ENCODE peak calls at places on chromosomes 7 and 10, in seven cellular contexts. K, Q, V, P, T, L and E are unnamed samples.

GRCh38 chr7:18607025-18607424 is 111.5 kb downstream of the HDAC9 start:
- DNase-seq in P (peak; percentile 68), T (no peak), L (no peak), K (peak; percentile 7), V (no peak), Q (no peak), E (peak; percentile 11)

GRCh38 chr7:81690688-81691087 is 79.2 kb downstream of the HGF start:
- DNase-seq in P (no peak), K (no peak), T (no peak), Q (no peak), V (no peak), L (no peak), E (no peak)

GRCh38 chr7:101410743-101411476 is 48.2 kb downstream of the COL26A1 start:
- DNase-seq in V (no peak), L (peak; percentile 51), T (peak; percentile 42), P (peak; percentile 33), K (peak; percentile 18), Q (peak; percentile 19), E (no peak)

GRCh38 chr10:123398180-123398591 is 244.0 kb downstream of the BUB3 start:
- DNase-seq in Q (peak; percentile 18), L (no peak), K (no peak), T (no peak), P (no peak), V (no peak), E (no peak)

GRCh38 chr7:120170849-120171248 is 102.1 kb upstream of the KCND2 start:
- DNase-seq in V (no peak), K (peak; percentile 8), P (no peak), Q (no peak), L (no peak), T (no peak), E (no peak)

GRCh38 chr7:92051655-92052054 is 82.6 kb downstream of the CYP51A1 start:
- DNase-seq in T (no peak), K (no peak), V (no peak), P (no peak), Q (no peak), L (no peak), E (no peak)

GRCh38 chr7:96122746-96123145 is 199.2 kb downstream of the SLC25A13 start:
- DNase-seq in Q (no peak), K (no peak), L (no peak), P (no peak), T (no peak), V (no peak), E (peak; percentile 28)

GRCh38 chr7:2477447-2478386 is 1.5 kb upstream of the GRIFIN start:
- DNase-seq in P (peak; percentile 57), T (peak; percentile 63), L (peak; percentile 53), V (no peak), K (peak; percentile 60), Q (peak; percentile 74), E (peak; percentile 59)

GRCh38 chr10:102113261-102113955 is 6.8 kb downstream of the LDB1 start:
- DNase-seq in L (no peak), K (no peak), T (no peak), V (peak; percentile 59), P (no peak), Q (no peak), E (no peak)

GRCh38 chr10:67780759-67781538 is 57.0 kb downstream of the DNAJC12 start:
- DNase-seq in K (no peak), T (no peak), P (no peak), L (no peak), Q (no peak), V (no peak), E (no peak)

GRCh38 chr10:88693392-88694020 is 12.5 kb upstream of the LIPK start:
- DNase-seq in P (peak; percentile 39), Q (no peak), V (no peak), T (no peak), L (peak; percentile 16), K (peak; percentile 43), E (peak; percentile 8)

GRCh38 chr7:81687062-81687461 is 82.8 kb downstream of the HGF start:
- DNase-seq in T (no peak), V (no peak), K (no peak), P (peak; percentile 33), Q (no peak), L (no peak), E (no peak)

GRCh38 chr10:48938990-48939536 is 577 bp downstream of the LRRC18 start:
- DNase-seq in T (no peak), V (no peak), K (no peak), Q (no peak), P (no peak), L (no peak), E (no peak)

GRCh38 chr10:28595618-28596017 is 62.7 kb downstream of the WAC start:
- DNase-seq in K (peak; percentile 49), V (no peak), Q (no peak), L (no peak), T (no peak), P (peak; percentile 60), E (peak; percentile 74)

GRCh38 chr10:30158325-30158960 is 99.1 kb upstream of the JCAD start:
- DNase-seq in Q (no peak), P (peak; percentile 27), T (no peak), L (no peak), K (peak; percentile 28), V (no peak), E (no peak)

GRCh38 chr7:24477807-24478655 is 95.2 kb upstream of the PALS2 start:
- DNase-seq in T (no peak), L (peak; percentile 75), P (peak; percentile 95), V (peak; percentile 27), Q (no peak), K (peak; percentile 83), E (peak; percentile 70)

GRCh38 chr10:63977329-63977923 is 456.2 kb downstream of the REEP3 start:
- DNase-seq in T (no peak), L (peak; percentile 60), P (peak; percentile 54), Q (peak; percentile 23), V (no peak), K (peak; percentile 52), E (peak; percentile 34)

GRCh38 chr10:24333736-24334135 is 124.8 kb downstream of the KIAA1217 start:
- DNase-seq in L (no peak), V (no peak), K (peak; percentile 55), T (no peak), P (peak; percentile 92), Q (no peak), E (peak; percentile 75)

GRCh38 chr7:108109216-108109908 is 20.8 kb downstream of the LAMB4 start:
- DNase-seq in V (no peak), K (peak; percentile 36), P (peak; percentile 36), Q (peak; percentile 16), L (peak; percentile 48), T (no peak), E (no peak)

GRCh38 chr7:5270788-5271187 is 12.0 kb upstream of the SLC29A4 start:
- DNase-seq in V (no peak), L (no peak), P (no peak), T (no peak), Q (no peak), K (no peak), E (no peak)

GRCh38 chr10:93463723-93464511 is 18.2 kb downstream of the MYOF start:
- DNase-seq in V (no peak), T (peak; percentile 59), K (peak; percentile 84), Q (peak; percentile 37), L (peak; percentile 70), P (peak; percentile 91), E (peak; percentile 86)

DNA sequence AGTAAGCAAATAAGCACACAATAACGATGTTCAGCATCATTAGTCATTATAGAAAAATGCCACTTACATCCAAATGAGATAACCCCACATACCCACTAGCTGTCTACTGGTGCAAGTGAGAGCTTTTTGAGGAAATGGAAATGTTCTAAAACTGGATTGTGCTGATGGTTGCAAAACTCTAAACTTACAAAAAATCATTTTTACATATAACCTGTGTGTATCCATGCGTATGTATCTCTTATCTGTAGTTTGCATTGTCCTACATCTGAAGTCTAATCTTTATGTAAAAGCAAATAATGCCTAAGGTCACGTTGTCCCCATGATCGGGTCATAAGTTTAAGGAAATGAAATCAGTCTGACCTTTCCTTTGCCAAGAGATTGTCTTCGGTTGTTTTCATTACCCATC is 81.6 kb upstream of the DNAJB6 start:
- DNase-seq in V (no peak), P (peak; percentile 49), K (peak; percentile 50), Q (no peak), L (no peak), T (no peak), E (no peak)
- TF ChIP-seq CTCF in V (no peak), P (no peak), K (no peak), Q (no peak), L (no peak), T (no peak), E (no peak)

GRCh38 chr7:31814187-31814586 is 127.2 kb downstream of the PPP1R17 start:
- DNase-seq in T (no peak), Q (no peak), V (no peak), L (peak; percentile 53), P (peak; percentile 16), K (peak; percentile 22), E (no peak)
- TF ChIP-seq CTCF in T (peak; percentile 14), Q (peak; percentile 15), V (no peak), L (peak; percentile 48), P (peak; percentile 30), K (peak; percentile 19), E (peak; percentile 34)

GRCh38 chr10:91042069-91042468 is 121.2 kb upstream of the ANKRD1 start:
- DNase-seq in Q (no peak), K (no peak), L (no peak), T (no peak), V (no peak), P (no peak), E (no peak)

GRCh38 chr10:91046891-91047290 is 126.0 kb upstream of the ANKRD1 start:
- DNase-seq in L (no peak), T (no peak), P (no peak), Q (no peak), K (no peak), V (no peak), E (no peak)

GRCh38 chr10:91040343-91040742 is 119.5 kb upstream of the ANKRD1 start:
- DNase-seq in K (no peak), V (no peak), L (no peak), P (no peak), Q (no peak), T (no peak), E (no peak)

GRCh38 chr10:91048380-91048779 is 127.5 kb upstream of the ANKRD1 start:
- DNase-seq in V (no peak), K (no peak), P (no peak), Q (no peak), T (no peak), L (no peak), E (no peak)

DNA sequence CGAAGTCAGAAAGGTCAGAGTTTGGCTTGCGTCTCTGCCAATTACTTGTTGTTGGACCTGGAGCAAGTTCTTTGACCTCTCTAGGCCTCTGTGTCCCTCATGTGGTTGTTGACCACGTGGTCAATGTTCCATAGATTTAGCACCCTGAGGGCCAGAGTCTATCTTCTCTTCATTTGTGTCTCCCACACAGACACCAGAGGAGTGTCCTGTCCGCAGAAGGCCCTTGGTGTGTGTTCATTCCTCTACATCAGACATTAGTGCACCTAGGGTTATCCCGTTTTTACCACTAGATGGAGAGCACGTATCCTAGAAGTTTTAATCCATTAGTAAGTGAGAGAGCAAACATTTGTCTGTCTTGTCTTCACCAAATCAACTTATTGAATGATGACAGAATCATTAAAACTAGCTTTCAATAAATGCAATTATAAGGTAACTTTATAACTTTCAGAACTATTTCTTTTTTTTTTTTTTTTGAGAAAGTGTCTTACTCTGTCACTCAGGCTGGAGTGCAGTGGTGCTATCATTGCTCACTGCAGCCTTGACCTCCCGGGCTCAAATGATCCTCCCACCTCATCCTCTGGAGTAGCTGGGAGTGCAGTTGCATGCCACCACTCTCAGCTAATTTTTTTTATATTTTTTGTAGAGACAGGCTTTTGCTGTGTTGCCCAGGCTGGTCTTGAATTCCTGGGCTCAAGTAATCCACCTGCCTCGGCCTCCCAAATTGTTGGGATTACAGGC is 122.5 kb upstream of the ANKRD1 start:
- DNase-seq in K (peak; percentile 69), V (no peak), T (no peak), P (peak; percentile 74), L (peak; percentile 53), Q (no peak), E (peak; percentile 25)
- TF ChIP-seq CTCF in K (peak; percentile 66), V (no peak), T (peak; percentile 25), P (peak; percentile 76), L (peak; percentile 66), Q (peak; percentile 33), E (peak; percentile 59)

GRCh38 chr7:149790146-149790548 is 16.8 kb upstream of the ZNF467 start:
- DNase-seq in K (peak; percentile 35), L (peak; percentile 23), V (no peak), P (peak; percentile 20), Q (peak; percentile 36), T (no peak), E (no peak)
- TF ChIP-seq CTCF in K (peak; percentile 38), L (peak; percentile 45), V (no peak), P (peak; percentile 50), Q (peak; percentile 40), T (peak; percentile 34), E (peak; percentile 15)